ENCODE peak calls at places on chromosomes 7 and 10, in six cellular contexts. R, T, Q, A, I and K are unnamed samples.

GRCh38 chr7:17939111-17939669 is 1.1 kb downstream of the SNX13 start:
- DNase-seq in R (no peak), T (no peak), Q (no peak), A (peak), I (no peak), K (peak)

GRCh38 chr10:44180321-44181154 is 204.4 kb downstream of the CXCL12 start:
- DNase-seq in R (no peak), T (no peak), Q (no peak), A (peak), I (no peak), K (peak)

GRCh38 chr7:41085244-41085643 is 617.6 kb downstream of the INHBA start:
- DNase-seq in R (no peak), T (no peak), Q (no peak), A (no peak), I (no peak), K (peak)

GRCh38 chr10:7819126-7819470 is 793 bp downstream of the TAF3 start:
- DNase-seq in R (no peak), T (no peak), Q (no peak), A (peak), I (no peak), K (peak)

GRCh38 chr7:115816318-115816974 is 214.1 kb downstream of the TFEC start:
- DNase-seq in R (no peak), T (no peak), Q (no peak), A (no peak), I (no peak), K (no peak)

GRCh38 chr10:102133373-102134195 is 744 bp downstream of the PPRC1 start:
- DNase-seq in R (no peak), T (no peak), Q (no peak), A (peak), I (no peak), K (peak)

GRCh38 chr10:76051007-76051936 is 619.8 kb downstream of the LRMDA start:
- DNase-seq in R (no peak), T (no peak), Q (no peak), A (peak), I (no peak), K (no peak)

GRCh38 chr10:128759174-128759573 is 633.0 kb upstream of the MKI67 start:
- DNase-seq in R (no peak), T (no peak), Q (no peak), A (no peak), I (no peak), K (no peak)

GRCh38 chr10:16643502-16643901 is 121.8 kb upstream of the C1QL3 start:
- DNase-seq in R (no peak), T (no peak), Q (no peak), A (no peak), I (no peak), K (no peak)

GRCh38 chr10:47101196-47101595 is 190.0 kb downstream of the PTPN20 start:
- DNase-seq in R (no peak), T (no peak), Q (no peak), A (no peak), I (no peak), K (no peak)

GRCh38 chr10:2908851-2909630 is 158.3 kb upstream of the PFKP start:
- DNase-seq in R (no peak), T (no peak), Q (no peak), A (no peak), I (no peak), K (no peak)

GRCh38 chr7:128410092-128410665 is 397 bp upstream of the IMPDH1 start:
- DNase-seq in R (peak), T (no peak), Q (no peak), A (peak), I (peak), K (peak)

GRCh38 chr7:94057955-94058354 is 53.8 kb upstream of the BET1 start:
- DNase-seq in R (no peak), T (no peak), Q (no peak), A (no peak), I (no peak), K (no peak)

GRCh38 chr10:76022366-76022765 is 590.9 kb downstream of the LRMDA start:
- DNase-seq in R (no peak), T (no peak), Q (no peak), A (no peak), I (no peak), K (no peak)

GRCh38 chr10:26574783-26575182 is 122.7 kb upstream of the PDSS1 start:
- DNase-seq in R (no peak), T (no peak), Q (no peak), A (no peak), I (no peak), K (no peak)

GRCh38 chr7:133114519-133114918 is 32.6 kb upstream of the CHCHD3 start:
- DNase-seq in R (no peak), T (no peak), Q (no peak), A (no peak), I (no peak), K (no peak)

GRCh38 chr10:106082865-106083264 is 1081.6 kb downstream of the SORCS1 start:
- DNase-seq in R (no peak), T (no peak), Q (no peak), A (no peak), I (no peak), K (peak)

GRCh38 chr7:101707587-101707986 is 78.5 kb upstream of the MYL10 start:
- DNase-seq in R (no peak), T (no peak), Q (no peak), A (no peak), I (no peak), K (no peak)

GRCh38 chr10:126127630-126128029 is 231.3 kb downstream of the FANK1 start:
- DNase-seq in R (no peak), T (no peak), Q (no peak), A (no peak), I (no peak), K (no peak)

GRCh38 chr10:78520737-78521430 is 487.2 kb downstream of the RPS24 start:
- DNase-seq in R (no peak), T (no peak), Q (no peak), A (peak), I (no peak), K (peak)

GRCh38 chr7:26227987-26228386 is 26.4 kb downstream of the CBX3 start:
- DNase-seq in R (no peak), T (no peak), Q (no peak), A (no peak), I (no peak), K (no peak)

GRCh38 chr7:134660961-134661376 is 14.3 kb downstream of the BPGM start:
- DNase-seq in R (no peak), T (no peak), Q (no peak), A (no peak), I (no peak), K (peak)

GRCh38 chr7:37346761-37347160 is 101.9 kb downstream of the ELMO1 start:
- DNase-seq in R (no peak), T (no peak), Q (no peak), A (peak), I (no peak), K (no peak)

GRCh38 chr7:101536668-101537067 is 92.4 kb downstream of the MYL10 start:
- DNase-seq in R (no peak), T (no peak), Q (no peak), A (no peak), I (no peak), K (no peak)

GRCh38 chr10:121675344-121675743 is 77.1 kb upstream of the FGFR2 start:
- DNase-seq in R (no peak), T (no peak), Q (no peak), A (no peak), I (no peak), K (no peak)

GRCh38 chr10:22420787-22421517 is 75.7 kb downstream of the SPAG6 start:
- DNase-seq in R (no peak), T (no peak), Q (no peak), A (no peak), I (no peak), K (no peak)

GRCh38 chr10:58967551-58968418 is 208.7 kb upstream of the PHYHIPL start:
- DNase-seq in R (no peak), T (no peak), Q (no peak), A (peak), I (no peak), K (no peak)

GRCh38 chr7:29207469-29207868 is 12.9 kb downstream of the CHN2 start:
- DNase-seq in R (no peak), T (no peak), Q (no peak), A (no peak), I (no peak), K (no peak)

GRCh38 chr7:117582219-117582704 is 102.4 kb downstream of the CFTR start:
- DNase-seq in R (no peak), T (no peak), Q (no peak), A (peak), I (no peak), K (peak)

GRCh38 chr10:19785366-19785765 is 30.9 kb upstream of the PLXDC2 start:
- DNase-seq in R (no peak), T (no peak), Q (no peak), A (no peak), I (no peak), K (no peak)

GRCh38 chr7:913736-914520 is 37.6 kb downstream of the GET4 start:
- DNase-seq in R (no peak), T (no peak), Q (no peak), A (no peak), I (no peak), K (no peak)

GRCh38 chr7:123846217-123846891 is 1.4 kb downstream of the HYAL4 start:
- DNase-seq in R (no peak), T (no peak), Q (no peak), A (peak), I (no peak), K (peak)

GRCh38 chr10:78896169-78896931 is 172.4 kb upstream of the ZMIZ1 start:
- DNase-seq in R (no peak), T (no peak), Q (no peak), A (no peak), I (no peak), K (no peak)

GRCh38 chr10:31952066-31952465 is 23.4 kb upstream of the ARHGAP12 start:
- DNase-seq in R (no peak), T (no peak), Q (no peak), A (no peak), I (no peak), K (peak)

GRCh38 chr7:78690174-78690573 is 763.3 kb downstream of the MAGI2 start:
- DNase-seq in R (no peak), T (no peak), Q (no peak), A (no peak), I (no peak), K (no peak)

GRCh38 chr7:27178366-27178765 is 4.2 kb upstream of the HOXA10 start:
- DNase-seq in R (no peak), T (no peak), Q (no peak), A (no peak), I (no peak), K (peak)